ENCODE peak calls at places on chromosome 12, in four cellular contexts. P is HT-29, E is stromal cell of bone marrow, W is WTC11. N is an unnamed sample.

GRCh38 chr12:75438052-75438754 is 42.4 kb upstream of the GLIPR1 start:
- DNase-seq in P (no peak), E (no peak), W (no peak), N (no peak)

GRCh38 chr12:67658486-67658885 is 9.9 kb downstream of the DYRK2 start:
- DNase-seq in P (no peak), E (no peak), W (no peak), N (no peak)

GRCh38 chr12:6070472-6071257 is 53.8 kb downstream of the VWF start:
- DNase-seq in P (no peak), E (no peak), W (peak), N (no peak)

GRCh38 chr12:24111591-24111990 is 162.1 kb upstream of the SOX5 start:
- DNase-seq in P (no peak), E (peak), W (no peak), N (peak)

GRCh38 chr12:101051901-101052550 is 158.0 kb downstream of the SLC5A8 start:
- DNase-seq in P (peak), E (peak), W (no peak), N (peak)

GRCh38 chr12:95674631-95675030 is 115.9 kb downstream of the NTN4 start:
- DNase-seq in P (peak), E (no peak), W (no peak), N (no peak)

GRCh38 chr12:92408072-92408900 is 262.6 kb upstream of the BTG1 start:
- DNase-seq in P (peak), E (no peak), W (peak), N (no peak)

GRCh38 chr12:93888964-93889363 is 211.8 kb downstream of the CRADD start:
- DNase-seq in P (no peak), E (no peak), W (no peak), N (no peak)